ENCODE peak calls at places on chromosomes 6 and 20, in nine cellular contexts. One of them, this sample, is unnamed.

GRCh38 chr6:30572078-30572605 is 900 bp downstream of the ABCF1 start:
- DNase-seq in HT1080: no peak
- DNase-seq in EL: no peak
- DNase-seq in dermis blood vessel endothelial cell: no peak
- DNase-seq in iris pigment epithelial cell: no peak
- DNase-seq in G401: no peak
- DNase-seq in left cardiac atrium: no peak
- DNase-seq in activated CD4-positive, alpha-beta memory T cell treated with anti-CD3 and anti-CD28 coated beads for 36 hours: no peak
- DNase-seq in brain microvascular endothelial cell: no peak
- DNase-seq in this sample: no peak

GRCh38 chr6:111011360-111012142 is 29.7 kb downstream of the RPF2 start:
- DNase-seq in HT1080: peak; percentile 40
- DNase-seq in EL: peak; percentile 49
- DNase-seq in dermis blood vessel endothelial cell: peak; percentile 65
- DNase-seq in iris pigment epithelial cell: peak; percentile 59
- DNase-seq in G401: peak; percentile 70
- DNase-seq in left cardiac atrium: no peak
- DNase-seq in activated CD4-positive, alpha-beta memory T cell treated with anti-CD3 and anti-CD28 coated beads for 36 hours: no peak
- DNase-seq in brain microvascular endothelial cell: peak; percentile 14
- DNase-seq in this sample: no peak

GRCh38 chr6:148471624-148472494 is 129.2 kb downstream of the SASH1 start:
- DNase-seq in HT1080: no peak
- DNase-seq in EL: no peak
- DNase-seq in dermis blood vessel endothelial cell: peak; percentile 47
- DNase-seq in iris pigment epithelial cell: peak; percentile 74
- DNase-seq in G401: no peak
- DNase-seq in left cardiac atrium: no peak
- DNase-seq in activated CD4-positive, alpha-beta memory T cell treated with anti-CD3 and anti-CD28 coated beads for 36 hours: no peak
- DNase-seq in brain microvascular endothelial cell: peak; percentile 86
- DNase-seq in this sample: no peak

GRCh38 chr20:34525709-34526416 is 9.6 kb downstream of the DYNLRB1 start:
- DNase-seq in HT1080: peak; percentile 99
- DNase-seq in EL: peak; percentile 100
- DNase-seq in dermis blood vessel endothelial cell: peak; percentile 98
- DNase-seq in iris pigment epithelial cell: peak; percentile 99
- DNase-seq in G401: peak; percentile 21
- DNase-seq in left cardiac atrium: peak; percentile 86
- DNase-seq in activated CD4-positive, alpha-beta memory T cell treated with anti-CD3 and anti-CD28 coated beads for 36 hours: no peak
- DNase-seq in brain microvascular endothelial cell: peak; percentile 98
- DNase-seq in this sample: peak; percentile 22

GRCh38 chr6:7939864-7940228 is 29.3 kb upstream of the TXNDC5 start:
- DNase-seq in HT1080: no peak
- DNase-seq in EL: no peak
- DNase-seq in dermis blood vessel endothelial cell: peak; percentile 37
- DNase-seq in iris pigment epithelial cell: no peak
- DNase-seq in G401: no peak
- DNase-seq in left cardiac atrium: no peak
- DNase-seq in activated CD4-positive, alpha-beta memory T cell treated with anti-CD3 and anti-CD28 coated beads for 36 hours: no peak
- DNase-seq in brain microvascular endothelial cell: no peak
- DNase-seq in this sample: no peak

GRCh38 chr6:157990321-157991066 is 8.8 kb downstream of the SYNJ2 start:
- DNase-seq in HT1080: no peak
- DNase-seq in EL: no peak
- DNase-seq in dermis blood vessel endothelial cell: no peak
- DNase-seq in iris pigment epithelial cell: no peak
- DNase-seq in G401: no peak
- DNase-seq in left cardiac atrium: peak; percentile 16
- DNase-seq in activated CD4-positive, alpha-beta memory T cell treated with anti-CD3 and anti-CD28 coated beads for 36 hours: peak; percentile 60
- DNase-seq in brain microvascular endothelial cell: no peak
- DNase-seq in this sample: peak; percentile 56

GRCh38 chr6:116763871-116764270 is 1.6 kb downstream of the FAM162B start:
- DNase-seq in HT1080: no peak
- DNase-seq in EL: peak; percentile 33
- DNase-seq in dermis blood vessel endothelial cell: no peak
- DNase-seq in iris pigment epithelial cell: no peak
- DNase-seq in G401: no peak
- DNase-seq in left cardiac atrium: no peak
- DNase-seq in activated CD4-positive, alpha-beta memory T cell treated with anti-CD3 and anti-CD28 coated beads for 36 hours: no peak
- DNase-seq in brain microvascular endothelial cell: peak; percentile 14
- DNase-seq in this sample: no peak

GRCh38 chr6:113855500-113856010 is 1.6 kb upstream of the MARCKS start:
- DNase-seq in HT1080: no peak
- DNase-seq in EL: peak; percentile 59
- DNase-seq in dermis blood vessel endothelial cell: peak; percentile 62
- DNase-seq in iris pigment epithelial cell: peak; percentile 54
- DNase-seq in G401: peak; percentile 71
- DNase-seq in left cardiac atrium: peak; percentile 25
- DNase-seq in activated CD4-positive, alpha-beta memory T cell treated with anti-CD3 and anti-CD28 coated beads for 36 hours: no peak
- DNase-seq in brain microvascular endothelial cell: no peak
- DNase-seq in this sample: no peak

GRCh38 chr6:135128268-135128914 is 52.7 kb upstream of the MYB start:
- DNase-seq in HT1080: no peak
- DNase-seq in EL: no peak
- DNase-seq in dermis blood vessel endothelial cell: no peak
- DNase-seq in iris pigment epithelial cell: no peak
- DNase-seq in G401: no peak
- DNase-seq in left cardiac atrium: no peak
- DNase-seq in activated CD4-positive, alpha-beta memory T cell treated with anti-CD3 and anti-CD28 coated beads for 36 hours: peak; percentile 82
- DNase-seq in brain microvascular endothelial cell: no peak
- DNase-seq in this sample: peak; percentile 85

GRCh38 chr6:4344317-4344899 is 209.0 kb upstream of the ECI2 start:
- DNase-seq in HT1080: peak; percentile 40
- DNase-seq in EL: peak; percentile 65
- DNase-seq in dermis blood vessel endothelial cell: no peak
- DNase-seq in iris pigment epithelial cell: no peak
- DNase-seq in G401: no peak
- DNase-seq in left cardiac atrium: no peak
- DNase-seq in activated CD4-positive, alpha-beta memory T cell treated with anti-CD3 and anti-CD28 coated beads for 36 hours: no peak
- DNase-seq in brain microvascular endothelial cell: peak; percentile 29
- DNase-seq in this sample: no peak

GRCh38 chr6:2535492-2535891 is 215.2 kb downstream of the MYLK4 start:
- DNase-seq in HT1080: no peak
- DNase-seq in EL: no peak
- DNase-seq in dermis blood vessel endothelial cell: no peak
- DNase-seq in iris pigment epithelial cell: no peak
- DNase-seq in G401: no peak
- DNase-seq in left cardiac atrium: no peak
- DNase-seq in activated CD4-positive, alpha-beta memory T cell treated with anti-CD3 and anti-CD28 coated beads for 36 hours: no peak
- DNase-seq in brain microvascular endothelial cell: no peak
- DNase-seq in this sample: no peak

GRCh38 chr6:37615564-37616340 is 81.9 kb downstream of the MDGA1 start:
- DNase-seq in HT1080: peak; percentile 72
- DNase-seq in EL: peak; percentile 88
- DNase-seq in dermis blood vessel endothelial cell: peak; percentile 20
- DNase-seq in iris pigment epithelial cell: peak; percentile 50
- DNase-seq in G401: no peak
- DNase-seq in left cardiac atrium: no peak
- DNase-seq in activated CD4-positive, alpha-beta memory T cell treated with anti-CD3 and anti-CD28 coated beads for 36 hours: peak; percentile 26
- DNase-seq in brain microvascular endothelial cell: peak; percentile 52
- DNase-seq in this sample: no peak

GRCh38 chr6:3330199-3330598 is 71.5 kb downstream of the PSMG4 start:
- DNase-seq in HT1080: no peak
- DNase-seq in EL: no peak
- DNase-seq in dermis blood vessel endothelial cell: no peak
- DNase-seq in iris pigment epithelial cell: no peak
- DNase-seq in G401: no peak
- DNase-seq in left cardiac atrium: no peak
- DNase-seq in activated CD4-positive, alpha-beta memory T cell treated with anti-CD3 and anti-CD28 coated beads for 36 hours: no peak
- DNase-seq in brain microvascular endothelial cell: no peak
- DNase-seq in this sample: no peak

GRCh38 chr6:96789871-96790270 is 47.4 kb downstream of the GPR63 start:
- DNase-seq in HT1080: peak; percentile 5
- DNase-seq in EL: no peak
- DNase-seq in dermis blood vessel endothelial cell: no peak
- DNase-seq in iris pigment epithelial cell: no peak
- DNase-seq in G401: no peak
- DNase-seq in left cardiac atrium: no peak
- DNase-seq in activated CD4-positive, alpha-beta memory T cell treated with anti-CD3 and anti-CD28 coated beads for 36 hours: no peak
- DNase-seq in brain microvascular endothelial cell: no peak
- DNase-seq in this sample: no peak

GRCh38 chr20:46945465-46945864 is 50.8 kb downstream of the EYA2 start:
- DNase-seq in HT1080: no peak
- DNase-seq in EL: no peak
- DNase-seq in dermis blood vessel endothelial cell: no peak
- DNase-seq in iris pigment epithelial cell: no peak
- DNase-seq in G401: no peak
- DNase-seq in left cardiac atrium: no peak
- DNase-seq in activated CD4-positive, alpha-beta memory T cell treated with anti-CD3 and anti-CD28 coated beads for 36 hours: no peak
- DNase-seq in brain microvascular endothelial cell: peak; percentile 22
- DNase-seq in this sample: no peak

GRCh38 chr6:8047466-8048292 is 16.5 kb downstream of the BLOC1S5 start:
- DNase-seq in HT1080: peak; percentile 48
- DNase-seq in EL: no peak
- DNase-seq in dermis blood vessel endothelial cell: peak; percentile 88
- DNase-seq in iris pigment epithelial cell: peak; percentile 83
- DNase-seq in G401: no peak
- DNase-seq in left cardiac atrium: no peak
- DNase-seq in activated CD4-positive, alpha-beta memory T cell treated with anti-CD3 and anti-CD28 coated beads for 36 hours: no peak
- DNase-seq in brain microvascular endothelial cell: no peak
- DNase-seq in this sample: no peak

GRCh38 chr20:39318911-39319310 is 356.8 kb downstream of the DHX35 start:
- DNase-seq in HT1080: no peak
- DNase-seq in EL: no peak
- DNase-seq in dermis blood vessel endothelial cell: no peak
- DNase-seq in iris pigment epithelial cell: no peak
- DNase-seq in G401: no peak
- DNase-seq in left cardiac atrium: no peak
- DNase-seq in activated CD4-positive, alpha-beta memory T cell treated with anti-CD3 and anti-CD28 coated beads for 36 hours: no peak
- DNase-seq in brain microvascular endothelial cell: no peak
- DNase-seq in this sample: no peak

This sample was measured in activated CD8-positive, alpha-beta memory T cell treated with anti-CD3 and anti-CD28 coated beads, Interleukin-2, amount 10 ng/mL, durations not matched to agents 7 days and 5 days.